ENCODE peak calls at places on chromosomes 16 and 17, in five cellular contexts. Y is SK-N-SH, M is GM12878, J is GM12892, A is H1. F is an unnamed sample.

GRCh38 chr16:2528161-2529060 is 2.8 kb downstream of the CEMP1 start:
- DNase-seq in M (no peak), A (no peak), Y (peak; percentile 14), J (no peak), F (no peak)

GRCh38 chr16:50473375-50473945 is 74.7 kb upstream of the NKD1 start:
- DNase-seq in M (peak; percentile 23), J (no peak), A (no peak), Y (no peak), F (no peak)

GRCh38 chr16:55328611-55329569 is 4.9 kb downstream of the IRX6 start:
- DNase-seq in Y (no peak), J (no peak), M (no peak), A (no peak), F (no peak)

GRCh38 chr17:67156269-67157199 is 88.5 kb downstream of the HELZ start:
- DNase-seq in M (no peak), A (no peak), Y (no peak), J (no peak), F (no peak)

GRCh38 chr16:29009838-29010166 is 24.9 kb downstream of the LAT start:
- DNase-seq in M (no peak), Y (no peak), A (no peak), J (no peak), F (no peak)

GRCh38 chr17:13593757-13594156 is 8.0 kb downstream of the HS3ST3A1 start:
- DNase-seq in J (no peak), Y (no peak), A (no peak), M (no peak), F (no peak)

GRCh38 chr16:51818342-51818944 is 667.4 kb upstream of the SALL1 start:
- DNase-seq in M (no peak), J (no peak), Y (peak; percentile 28), A (peak; percentile 25), F (peak; percentile 4)

GRCh38 chr17:41635121-41636097 is 11.0 kb upstream of the KRT17 start:
- DNase-seq in J (no peak), A (no peak), Y (peak; percentile 90), M (no peak), F (no peak)

GRCh38 chr16:2095315-2095853 is 40.3 kb downstream of the PKD1 start:
- DNase-seq in J (no peak), Y (no peak), M (no peak), A (no peak), F (no peak)

GRCh38 chr16:47887496-47887895 is 268.3 kb downstream of the ABCC12 start:
- DNase-seq in M (no peak), A (peak; percentile 63), J (no peak), Y (no peak), F (no peak)

GRCh38 chr16:4042581-4042980 is 73.7 kb downstream of the ADCY9 start:
- DNase-seq in M (no peak), J (no peak), A (no peak), Y (no peak), F (no peak)

GRCh38 chr17:20920813-20921199 is 122.0 kb downstream of the USP22 start:
- DNase-seq in J (no peak), M (no peak), Y (no peak), A (no peak), F (no peak)

GRCh38 chr17:58344791-58345157 is 7.2 kb downstream of the SUPT4H1 start:
- DNase-seq in M (peak; percentile 62), J (peak; percentile 19), A (no peak), Y (no peak), F (peak; percentile 5)

GRCh38 chr16:83781-84615 is 6.0 kb downstream of the MPG start:
- DNase-seq in Y (no peak), A (no peak), M (no peak), J (no peak), F (no peak)

GRCh38 chr17:82806645-82807044 is 33.2 kb downstream of the ZNF750 start:
- DNase-seq in A (no peak), Y (no peak), M (no peak), J (no peak), F (no peak)
- TF ChIP-seq TAF1 in A (no peak), Y (no peak), M (no peak), J (no peak), F (no peak)

GRCh38 chr17:80254396-80255241 is 6.0 kb upstream of the RNF213 start:
- DNase-seq in A (no peak), M (peak; percentile 86), Y (peak; percentile 41), J (no peak), F (no peak)
- TF ChIP-seq TAF1 in A (no peak), M (no peak), Y (peak; percentile 45), J (no peak), F (no peak)

GRCh38 chr17:29005936-29006438 is at the start of gene SEZ6:
- DNase-seq in J (peak; percentile 58), Y (peak; percentile 94), M (no peak), A (peak; percentile 29), F (peak; percentile 82)
- TF ChIP-seq TAF1 in J (no peak), Y (peak; percentile 30), M (no peak), A (no peak), F (no peak)

GRCh38 chr17:62105861-62106260 is 40.8 kb upstream of the MED13 start:
- DNase-seq in Y (no peak), J (no peak), M (no peak), A (no peak), F (no peak)
- TF ChIP-seq TAF1 in Y (no peak), J (no peak), M (no peak), A (no peak), F (no peak)